ENCODE peak calls at places on chromosome 2, in five cellular contexts. G, I, L, Q and R are unnamed samples.

GRCh38 chr2:37795938-37796337 is 124.5 kb upstream of the CDC42EP3 start:
- DNase-seq in G (no peak), I (peak), L (no peak), Q (no peak), R (no peak)

GRCh38 chr2:227828385-227828990 is 14.8 kb downstream of the CCL20 start:
- DNase-seq in G (no peak), I (no peak), L (no peak), Q (no peak), R (no peak)

GRCh38 chr2:86280191-86280667 is 57.2 kb downstream of the REEP1 start:
- DNase-seq in G (no peak), I (no peak), L (no peak), Q (no peak), R (no peak)

GRCh38 chr2:230721712-230722111 is 9.1 kb downstream of the CAB39 start:
- DNase-seq in G (peak), I (peak), L (peak), Q (no peak), R (no peak)

GRCh38 chr2:33363599-33364300 is 112.7 kb upstream of the RASGRP3 start:
- DNase-seq in G (peak), I (peak), L (no peak), Q (no peak), R (no peak)

GRCh38 chr2:227653419-227653818 is 13.2 kb upstream of the SCYGR5 start:
- DNase-seq in G (peak), I (peak), L (no peak), Q (no peak), R (no peak)

GRCh38 chr2:110735366-110735765 is 3.0 kb downstream of the ACOXL start:
- DNase-seq in G (peak), I (peak), L (no peak), Q (no peak), R (no peak)

GRCh38 chr2:2707111-2708035 is 376.3 kb upstream of the MYT1L start:
- DNase-seq in G (no peak), I (no peak), L (no peak), Q (no peak), R (no peak)

GRCh38 chr2:87996570-87996969 is 19.8 kb downstream of the RNU2-63P start:
- DNase-seq in G (peak), I (peak), L (no peak), Q (no peak), R (no peak)

GRCh38 chr2:168669151-168669550 is 133.3 kb upstream of the NOSTRIN start:
- DNase-seq in G (no peak), I (no peak), L (no peak), Q (no peak), R (no peak)

DNA sequence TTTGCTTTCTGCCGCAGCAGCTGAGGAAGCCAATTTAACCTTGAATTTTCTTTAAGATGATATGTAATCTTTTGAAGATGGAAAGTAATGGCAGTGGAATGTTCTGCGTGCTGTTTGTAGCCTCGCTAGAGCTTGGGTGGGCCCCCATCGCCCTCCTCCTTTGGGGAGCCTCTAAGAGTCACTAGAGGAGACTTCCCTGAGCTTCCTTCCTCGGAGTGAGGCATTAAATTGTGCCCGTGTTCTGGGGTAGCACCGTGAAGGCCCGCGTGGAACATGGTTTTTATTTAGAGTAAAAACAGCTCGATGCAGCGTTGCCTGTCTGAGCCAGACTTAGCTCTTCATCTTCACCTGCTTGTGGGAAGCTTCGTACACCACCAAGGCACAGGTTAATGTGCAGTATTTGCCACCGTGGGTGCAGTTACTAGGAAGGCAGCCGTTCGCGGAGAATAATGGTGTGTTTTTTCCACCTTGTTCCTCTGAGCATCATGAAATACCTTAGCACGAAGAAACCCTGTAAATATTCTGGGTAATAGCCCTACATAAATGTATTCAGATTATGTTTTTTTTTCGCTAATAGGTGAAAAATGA is 38.5 kb downstream of the NCK2 start:
- DNase-seq in G (no peak), I (no peak), L (no peak), Q (no peak), R (no peak)
- H3K4me3 ChIP-seq in G (no peak), I (no peak), L (no peak), Q (no peak), R (no peak)

DNA sequence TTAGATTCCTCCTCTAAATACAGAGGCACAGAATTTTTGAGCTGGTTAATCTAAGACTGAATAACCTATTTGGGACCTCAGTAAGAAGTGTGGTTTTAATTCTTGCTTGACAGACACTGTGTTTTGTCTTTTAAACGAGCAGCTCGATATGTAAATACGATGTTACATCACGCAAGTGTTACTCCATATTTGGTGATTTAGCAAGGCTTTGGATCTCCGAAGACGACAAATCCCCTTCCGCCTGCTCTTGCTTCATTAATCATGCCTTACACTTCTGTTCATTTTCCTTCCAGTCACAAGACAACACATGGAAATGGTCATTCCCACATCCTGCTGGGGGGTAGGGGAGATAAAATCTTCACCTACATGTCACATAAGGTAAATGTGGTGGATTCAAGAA is 9.4 kb downstream of the BCL11A start:
- DNase-seq in G (no peak), I (peak), L (no peak), Q (no peak), R (no peak)
- H3K4me3 ChIP-seq in G (no peak), I (no peak), L (no peak), Q (no peak), R (no peak)

DNA sequence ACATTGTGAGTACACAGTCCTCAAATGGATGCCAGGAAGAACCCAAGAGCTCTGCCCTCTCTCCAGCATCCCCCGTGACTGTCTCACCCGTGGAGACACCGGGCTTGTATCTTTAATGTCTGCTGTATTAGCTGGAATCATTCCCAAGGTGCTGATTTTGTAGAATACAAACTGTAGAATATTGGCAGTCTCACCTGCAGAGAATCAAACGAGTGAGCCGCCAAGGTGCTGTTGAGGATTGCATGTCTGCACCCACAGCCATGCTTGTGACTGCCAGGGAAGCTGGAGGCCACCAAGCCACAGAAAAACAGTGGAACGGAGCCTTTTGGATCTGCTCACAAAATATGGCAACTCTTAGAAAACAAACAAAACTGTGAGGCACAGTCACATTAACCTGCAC is 37.5 kb downstream of the TMEM18 start:
- DNase-seq in G (no peak), I (no peak), L (no peak), Q (no peak), R (no peak)
- H3K4me3 ChIP-seq in G (no peak), I (no peak), L (no peak), Q (no peak), R (no peak)

GRCh38 chr2:144458536-144458935 is 61.4 kb downstream of the ZEB2 start:
- DNase-seq in G (no peak), I (no peak), L (no peak), Q (no peak), R (no peak)

GRCh38 chr2:144454466-144455287 is 65.2 kb downstream of the ZEB2 start:
- DNase-seq in G (no peak), I (no peak), L (no peak), Q (no peak), R (no peak)

GRCh38 chr2:144453486-144454158 is 66.3 kb downstream of the ZEB2 start:
- DNase-seq in G (no peak), I (no peak), L (no peak), Q (no peak), R (no peak)

GRCh38 chr2:144456680-144457079 is 63.2 kb downstream of the ZEB2 start:
- DNase-seq in G (peak), I (peak), L (no peak), Q (no peak), R (no peak)

GRCh38 chr2:144455979-144456378 is 63.9 kb downstream of the ZEB2 start:
- DNase-seq in G (no peak), I (no peak), L (no peak), Q (no peak), R (no peak)
- H3K4me3 ChIP-seq in G (no peak), I (no peak), L (no peak), Q (no peak), R (no peak)

GRCh38 chr2:241126201-241126611 is 23.1 kb downstream of the PASK start:
- DNase-seq in G (no peak), I (no peak), L (no peak), Q (no peak), R (no peak)
- H3K4me3 ChIP-seq in G (no peak), I (no peak), L (no peak), Q (no peak), R (no peak)

GRCh38 chr2:72925328-72925943 is 8.1 kb downstream of the EMX1 start:
- DNase-seq in G (no peak), I (no peak), L (no peak), Q (peak), R (no peak)

GRCh38 chr2:72921866-72922265 is 4.5 kb downstream of the EMX1 start:
- DNase-seq in G (no peak), I (no peak), L (no peak), Q (no peak), R (no peak)

GRCh38 chr2:72924353-72925240 is 7.3 kb downstream of the EMX1 start:
- DNase-seq in G (no peak), I (no peak), L (no peak), Q (peak), R (peak)

GRCh38 chr2:72926368-72926767 is 9.0 kb downstream of the EMX1 start:
- DNase-seq in G (no peak), I (no peak), L (no peak), Q (no peak), R (no peak)

DNA sequence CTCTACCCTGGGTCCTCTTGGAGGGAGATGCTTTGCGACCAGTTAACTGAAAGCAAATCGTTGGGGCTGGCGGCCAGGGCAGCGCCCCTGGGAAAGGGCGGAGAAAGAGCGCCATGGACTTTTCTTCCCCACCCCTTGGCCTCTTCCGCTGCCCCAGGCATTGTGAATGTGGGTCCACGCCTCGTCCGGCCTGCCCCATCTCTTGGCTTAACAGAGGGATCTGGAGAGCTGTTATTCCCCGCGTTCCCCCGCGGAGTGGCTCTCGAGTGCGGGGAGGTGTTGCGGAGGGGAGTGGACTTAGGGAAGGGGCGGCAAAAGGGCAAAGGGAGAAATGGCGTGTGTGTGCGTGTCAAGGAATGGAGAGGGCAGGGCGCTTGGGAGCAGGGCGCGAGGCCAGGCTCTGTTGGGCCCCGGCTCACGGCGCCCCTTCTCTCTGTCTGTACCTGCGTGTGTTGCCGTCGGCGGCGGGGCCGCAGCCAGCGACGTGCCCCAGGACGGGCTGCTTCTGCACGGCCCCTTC is 6.6 kb downstream of the EMX1 start:
- DNase-seq in G (no peak), I (no peak), L (no peak), Q (peak), R (no peak)
- H3K4me3 ChIP-seq in G (no peak), I (no peak), L (no peak), Q (no peak), R (no peak)

GRCh38 chr2:218555527-218555926 is 12.6 kb downstream of the USP37 start:
- DNase-seq in G (no peak), I (no peak), L (no peak), Q (no peak), R (no peak)
- H3K4me3 ChIP-seq in G (no peak), I (no peak), L (no peak), Q (no peak), R (no peak)